ENCODE peak calls at places on chromosomes 12 and 14, in six cellular contexts. T, Z, M, W, O and Y are unnamed samples.

GRCh38 chr12:100858658-100859057 is 64.1 kb downstream of the ANO4 start:
- DNase-seq in T (no peak), Z (no peak), M (peak; percentile 44), W (no peak), O (no peak), Y (no peak)

GRCh38 chr14:88228519-88229236 is 94.4 kb downstream of the KCNK10 start:
- DNase-seq in T (no peak), Z (no peak), M (no peak), W (no peak), O (no peak), Y (no peak)

GRCh38 chr14:89022274-89022673 is 197.8 kb downstream of the TTC8 start:
- DNase-seq in T (no peak), Z (no peak), M (no peak), W (no peak), O (no peak), Y (no peak)

GRCh38 chr14:71711619-71712018 is 220.6 kb upstream of the RGS6 start:
- DNase-seq in T (no peak), Z (no peak), M (peak; percentile 92), W (no peak), O (no peak), Y (no peak)

GRCh38 chr12:66321433-66321832 is 19.1 kb downstream of the HELB start:
- DNase-seq in T (no peak), Z (no peak), M (no peak), W (no peak), O (no peak), Y (no peak)

GRCh38 chr12:62459976-62460375 is 6.7 kb upstream of the MON2 start:
- DNase-seq in T (no peak), Z (no peak), M (no peak), W (no peak), O (no peak), Y (no peak)

GRCh38 chr12:124411953-124412645 is 117.2 kb downstream of the RFLNA start:
- DNase-seq in T (no peak), Z (no peak), M (no peak), W (no peak), O (no peak), Y (no peak)

GRCh38 chr14:100107236-100107635 is 42.0 kb downstream of the EVL start:
- DNase-seq in T (no peak), Z (no peak), M (no peak), W (no peak), O (no peak), Y (no peak)

GRCh38 chr12:111298583-111299436 is 70.1 kb downstream of the PHETA1 start:
- DNase-seq in T (no peak), Z (peak; percentile 91), M (peak; percentile 69), W (peak; percentile 51), O (peak; percentile 64), Y (peak; percentile 59)

GRCh38 chr14:92004062-92004461 is 35.8 kb downstream of the TRIP11 start:
- DNase-seq in T (no peak), Z (no peak), M (no peak), W (no peak), O (no peak), Y (no peak)

GRCh38 chr12:6058481-6059161 is 65.8 kb downstream of the VWF start:
- DNase-seq in T (no peak), Z (no peak), M (no peak), W (no peak), O (no peak), Y (no peak)

GRCh38 chr12:25934461-25934860 is 24.0 kb upstream of the RASSF8 start:
- DNase-seq in T (no peak), Z (no peak), M (no peak), W (no peak), O (no peak), Y (no peak)

GRCh38 chr14:69553221-69553620 is 21.4 kb downstream of the CCDC177 start:
- DNase-seq in T (no peak), Z (no peak), M (peak; percentile 95), W (no peak), O (peak; percentile 81), Y (no peak)

GRCh38 chr12:131132118-131132892 is 178.6 kb downstream of the ADGRD1 start:
- DNase-seq in T (peak; percentile 42), Z (peak; percentile 92), M (peak; percentile 75), W (peak; percentile 59), O (peak; percentile 73), Y (peak; percentile 76)

GRCh38 chr12:115259968-115260806 is 576.2 kb upstream of the TBX3 start:
- DNase-seq in T (no peak), Z (no peak), M (no peak), W (no peak), O (no peak), Y (no peak)

GRCh38 chr12:1132309-1132708 is 141.3 kb downstream of the ERC1 start:
- DNase-seq in T (no peak), Z (no peak), M (no peak), W (no peak), O (no peak), Y (no peak)

GRCh38 chr14:79016828-79017505 is 846.8 kb downstream of the NRXN3 start:
- DNase-seq in T (no peak), Z (no peak), M (peak; percentile 79), W (peak; percentile 75), O (peak; percentile 19), Y (no peak)

GRCh38 chr12:125262866-125263265 is 197.6 kb downstream of the AACS start:
- DNase-seq in T (no peak), Z (no peak), M (no peak), W (no peak), O (no peak), Y (no peak)

GRCh38 chr12:26156201-26156871 is 31.5 kb upstream of the BHLHE41 start:
- DNase-seq in T (no peak), Z (no peak), M (no peak), W (no peak), O (no peak), Y (peak; percentile 96)

GRCh38 chr12:95088339-95088738 is 14.9 kb upstream of the NR2C1 start:
- DNase-seq in T (no peak), Z (no peak), M (no peak), W (no peak), O (no peak), Y (peak; percentile 13)

GRCh38 chr14:61280526-61281185 is 482 bp downstream of the TMEM30B start:
- DNase-seq in T (peak; percentile 42), Z (peak; percentile 70), M (peak; percentile 50), W (peak; percentile 80), O (peak; percentile 84), Y (peak; percentile 35)

GRCh38 chr12:44930972-44931600 is 55.0 kb upstream of the NELL2 start:
- DNase-seq in T (no peak), Z (peak; percentile 95), M (peak; percentile 79), W (no peak), O (peak; percentile 53), Y (peak; percentile 36)

GRCh38 chr12:122190842-122191668 is 8.1 kb downstream of the LRRC43 start:
- DNase-seq in T (peak; percentile 28), Z (peak; percentile 88), M (peak; percentile 62), W (peak; percentile 77), O (peak; percentile 79), Y (peak; percentile 78)

GRCh38 chr14:58414845-58415244 is 12.5 kb downstream of the TIMM9 start:
- DNase-seq in T (no peak), Z (peak; percentile 8), M (peak; percentile 4), W (no peak), O (peak; percentile 25), Y (no peak)

DNA sequence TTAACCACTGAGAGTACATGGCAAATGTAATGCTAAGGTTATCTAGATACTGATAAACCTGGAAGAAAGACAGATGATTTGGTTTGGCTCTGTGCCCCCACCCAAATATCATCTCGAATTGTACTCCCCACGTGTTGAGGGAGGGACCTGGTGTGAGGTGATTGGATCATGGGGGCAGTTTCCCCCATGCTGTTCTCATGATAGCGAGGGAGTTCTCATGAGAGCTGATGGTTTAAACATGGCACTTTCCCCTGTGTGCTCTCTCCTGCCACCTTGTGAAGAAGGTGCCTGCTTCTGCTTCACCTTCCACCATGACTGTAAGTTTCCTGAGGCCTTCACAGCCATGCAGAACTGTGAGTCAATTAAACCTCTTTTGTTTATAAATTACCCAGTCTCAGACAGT is 14.2 kb downstream of the NOXRED1 start:
- DNase-seq in T (no peak), Z (peak; percentile 53), M (peak; percentile 65), W (no peak), O (peak; percentile 64), Y (peak; percentile 51)
- TF ChIP-seq CTCF in T (no peak), Z (peak; percentile 79), M (no peak), W (peak; percentile 49), O (peak; percentile 45), Y (peak; percentile 39)

DNA sequence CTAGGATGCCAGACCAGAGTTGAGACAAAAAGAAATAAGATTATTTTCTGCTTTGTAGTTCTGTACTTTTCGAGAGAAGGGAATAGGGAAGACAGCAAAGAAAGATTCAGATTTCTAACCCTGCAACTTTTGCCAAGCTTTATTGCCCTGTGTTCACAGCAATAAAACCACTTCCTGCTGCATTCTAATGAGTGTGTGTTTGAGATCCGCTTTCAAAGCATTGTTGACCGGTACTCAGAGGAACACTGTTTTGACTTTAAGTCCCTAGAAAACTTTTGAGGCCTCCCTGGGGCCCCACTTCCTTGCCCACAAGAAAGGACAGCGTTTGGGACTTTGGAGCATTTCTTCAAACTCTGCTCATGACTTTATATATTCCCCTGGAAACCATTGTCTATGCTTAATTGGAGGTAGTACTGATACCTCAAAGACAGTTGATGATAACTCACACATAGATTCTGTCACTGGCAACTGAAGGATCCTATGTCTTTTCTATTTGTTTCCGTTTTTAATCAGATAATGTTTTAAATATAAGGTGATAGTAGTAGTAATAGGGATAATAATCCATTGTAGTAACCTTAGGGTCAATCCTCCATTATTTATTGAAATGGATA is 1.3 kb downstream of the RNASE6 start:
- DNase-seq in T (no peak), Z (peak; percentile 40), M (peak; percentile 16), W (no peak), O (no peak), Y (peak; percentile 64)
- H3K4me3 ChIP-seq in T (no peak overlapping the region), Z (peak overlapping the region; percentile 6), M (no peak overlapping the region), W (no peak overlapping the region), O (no peak overlapping the region), Y (peak overlapping the region; percentile 62)

GRCh38 chr12:19893514-19893913 is 454.2 kb downstream of the AEBP2 start:
- DNase-seq in T (no peak), Z (peak; percentile 15), M (peak; percentile 79), W (no peak), O (peak; percentile 32), Y (peak; percentile 28)
- TF ChIP-seq CTCF in T (no peak), Z (peak; percentile 54), M (peak; percentile 44), W (no peak), O (peak; percentile 33), Y (no peak)

DNA sequence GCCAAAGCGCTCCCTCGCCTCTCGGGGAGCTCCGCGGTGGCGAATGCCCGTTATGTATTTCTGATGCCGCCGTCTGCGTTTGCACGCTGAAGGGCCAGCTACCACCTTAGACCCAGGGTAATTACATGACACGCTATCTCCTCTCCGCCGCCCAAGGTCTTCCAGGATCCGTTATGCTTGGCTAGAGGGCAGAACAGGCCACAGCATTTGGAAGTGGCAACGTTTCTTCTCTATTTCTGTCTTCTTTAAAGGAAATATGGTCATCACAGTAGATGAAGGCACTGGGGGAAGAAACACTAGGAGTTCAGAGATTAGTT is 854 bp upstream of the MDGA2 start:
- DNase-seq in T (no peak), Z (no peak), M (no peak), W (no peak), O (no peak), Y (no peak)
- H3K4me3 ChIP-seq in T (peak overlapping the region; percentile 5), Z (peak overlapping the region; percentile 89), M (peak overlapping the region; percentile 60), W (no peak overlapping the region), O (peak overlapping the region; percentile 34), Y (no peak overlapping the region)